ENCODE peak calls at places on chromosome 9, in ten cellular contexts. One of them, this sample, is unnamed.

GRCh38 chr9:5949103-5949699 is 58.5 kb downstream of the MLANA start:
- DNase-seq in GM23248: peak; percentile 43
- DNase-seq in lower lobe of right lung: no peak
- DNase-seq in A549: peak; percentile 43
- DNase-seq in left lung: no peak
- DNase-seq in gastrocnemius medialis: no peak
- DNase-seq in HCT116: no peak
- DNase-seq in breast epithelium: no peak
- DNase-seq in SK-N-SH: no peak
- DNase-seq in OCI-LY7: no peak
- DNase-seq in this sample: no peak

GRCh38 chr9:38130724-38131123 is 61.7 kb upstream of the SHB start:
- DNase-seq in HCT116: no peak
- DNase-seq in A549: no peak
- DNase-seq in GM23248: no peak
- DNase-seq in left lung: no peak
- DNase-seq in OCI-LY7: no peak
- DNase-seq in gastrocnemius medialis: no peak
- DNase-seq in breast epithelium: no peak
- DNase-seq in SK-N-SH: no peak
- DNase-seq in lower lobe of right lung: no peak
- DNase-seq in this sample: no peak

GRCh38 chr9:83339435-83339834 is 198.8 kb downstream of the FRMD3 start:
- DNase-seq in breast epithelium: no peak
- DNase-seq in A549: no peak
- DNase-seq in OCI-LY7: no peak
- DNase-seq in gastrocnemius medialis: peak; percentile 6
- DNase-seq in HCT116: no peak
- DNase-seq in left lung: no peak
- DNase-seq in GM23248: peak; percentile 6
- DNase-seq in SK-N-SH: no peak
- DNase-seq in lower lobe of right lung: no peak
- DNase-seq in this sample: no peak

GRCh38 chr9:15404171-15404570 is 18.5 kb upstream of the SNAPC3 start:
- DNase-seq in OCI-LY7: no peak
- DNase-seq in lower lobe of right lung: no peak
- DNase-seq in A549: no peak
- DNase-seq in HCT116: no peak
- DNase-seq in gastrocnemius medialis: no peak
- DNase-seq in breast epithelium: no peak
- DNase-seq in SK-N-SH: no peak
- DNase-seq in left lung: no peak
- DNase-seq in GM23248: peak; percentile 51
- DNase-seq in this sample: peak; percentile 69

GRCh38 chr9:108272350-108272899 is 583.4 kb downstream of the ACTL7B start:
- DNase-seq in A549: peak; percentile 61
- DNase-seq in SK-N-SH: peak; percentile 40
- DNase-seq in lower lobe of right lung: peak; percentile 53
- DNase-seq in gastrocnemius medialis: peak; percentile 6
- DNase-seq in breast epithelium: peak; percentile 29
- DNase-seq in GM23248: peak; percentile 74
- DNase-seq in left lung: peak; percentile 51
- DNase-seq in HCT116: peak; percentile 38
- DNase-seq in OCI-LY7: peak; percentile 2
- DNase-seq in this sample: no peak

GRCh38 chr9:91571036-91571435 is 147.4 kb upstream of the NFIL3 start:
- DNase-seq in SK-N-SH: no peak
- DNase-seq in A549: no peak
- DNase-seq in gastrocnemius medialis: no peak
- DNase-seq in left lung: no peak
- DNase-seq in OCI-LY7: no peak
- DNase-seq in GM23248: no peak
- DNase-seq in lower lobe of right lung: no peak
- DNase-seq in breast epithelium: no peak
- DNase-seq in HCT116: no peak
- DNase-seq in this sample: no peak

GRCh38 chr9:135214054-135214640 is 126.7 kb downstream of the OLFM1 start:
- DNase-seq in OCI-LY7: no peak
- DNase-seq in GM23248: no peak
- DNase-seq in gastrocnemius medialis: no peak
- DNase-seq in left lung: peak; percentile 14
- DNase-seq in A549: no peak
- DNase-seq in HCT116: no peak
- DNase-seq in breast epithelium: no peak
- DNase-seq in SK-N-SH: peak; percentile 57
- DNase-seq in lower lobe of right lung: peak; percentile 28
- DNase-seq in this sample: no peak

GRCh38 chr9:132409828-132410528 is at the start of gene CFAP77:
- DNase-seq in A549: peak; percentile 38
- DNase-seq in lower lobe of right lung: peak; percentile 64
- DNase-seq in breast epithelium: no peak
- DNase-seq in OCI-LY7: peak; percentile 61
- DNase-seq in SK-N-SH: peak; percentile 88
- DNase-seq in HCT116: peak; percentile 26
- DNase-seq in gastrocnemius medialis: no peak
- DNase-seq in left lung: no peak
- DNase-seq in GM23248: peak; percentile 79
- DNase-seq in this sample: no peak

GRCh38 chr9:82031538-82032280 is 43.1 kb downstream of the SPATA31D1 start:
- DNase-seq in left lung: no peak
- DNase-seq in breast epithelium: peak; percentile 55
- DNase-seq in OCI-LY7: no peak
- DNase-seq in gastrocnemius medialis: peak; percentile 43
- DNase-seq in HCT116: peak; percentile 28
- DNase-seq in lower lobe of right lung: no peak
- DNase-seq in GM23248: peak; percentile 86
- DNase-seq in A549: peak; percentile 23
- DNase-seq in SK-N-SH: no peak
- DNase-seq in this sample: no peak

GRCh38 chr9:98326402-98327248 is 71.2 kb upstream of the TBC1D2 start:
- DNase-seq in SK-N-SH: no peak
- DNase-seq in left lung: no peak
- DNase-seq in lower lobe of right lung: no peak
- DNase-seq in breast epithelium: peak; percentile 5
- DNase-seq in gastrocnemius medialis: no peak
- DNase-seq in HCT116: no peak
- DNase-seq in OCI-LY7: peak; percentile 43
- DNase-seq in A549: no peak
- DNase-seq in GM23248: peak; percentile 58
- DNase-seq in this sample: no peak

GRCh38 chr9:115522928-115523327 is 405.0 kb upstream of the TNC start:
- DNase-seq in lower lobe of right lung: no peak
- DNase-seq in OCI-LY7: no peak
- DNase-seq in GM23248: no peak
- DNase-seq in HCT116: no peak
- DNase-seq in SK-N-SH: no peak
- DNase-seq in A549: no peak
- DNase-seq in breast epithelium: no peak
- DNase-seq in gastrocnemius medialis: no peak
- DNase-seq in left lung: no peak
- DNase-seq in this sample: no peak

GRCh38 chr9:88965473-88965872 is 25.8 kb upstream of the S1PR3 start:
- DNase-seq in A549: no peak
- DNase-seq in SK-N-SH: no peak
- DNase-seq in left lung: no peak
- DNase-seq in HCT116: no peak
- DNase-seq in breast epithelium: no peak
- DNase-seq in GM23248: no peak
- DNase-seq in gastrocnemius medialis: no peak
- DNase-seq in lower lobe of right lung: no peak
- DNase-seq in OCI-LY7: no peak
- DNase-seq in this sample: no peak

GRCh38 chr9:22053178-22053577 is 44.1 kb upstream of the CDKN2B start:
- DNase-seq in OCI-LY7: no peak
- DNase-seq in lower lobe of right lung: no peak
- DNase-seq in gastrocnemius medialis: no peak
- DNase-seq in HCT116: no peak
- DNase-seq in A549: no peak
- DNase-seq in left lung: no peak
- DNase-seq in SK-N-SH: no peak
- DNase-seq in GM23248: no peak
- DNase-seq in breast epithelium: no peak
- DNase-seq in this sample: no peak

GRCh38 chr9:494764-495163 is 280.1 kb downstream of the DOCK8 start:
- DNase-seq in gastrocnemius medialis: no peak
- DNase-seq in lower lobe of right lung: no peak
- DNase-seq in HCT116: no peak
- DNase-seq in GM23248: no peak
- DNase-seq in breast epithelium: no peak
- DNase-seq in A549: no peak
- DNase-seq in SK-N-SH: no peak
- DNase-seq in left lung: no peak
- DNase-seq in OCI-LY7: no peak
- DNase-seq in this sample: no peak

GRCh38 chr9:108671156-108671555 is 184.6 kb downstream of the ACTL7B start:
- DNase-seq in A549: peak; percentile 45
- DNase-seq in gastrocnemius medialis: no peak
- DNase-seq in lower lobe of right lung: no peak
- DNase-seq in breast epithelium: no peak
- DNase-seq in SK-N-SH: no peak
- DNase-seq in GM23248: peak; percentile 65
- DNase-seq in OCI-LY7: no peak
- DNase-seq in HCT116: peak; percentile 33
- DNase-seq in left lung: no peak
- DNase-seq in this sample: no peak

GRCh38 chr9:21252727-21253547 is 13.1 kb upstream of the IFNA14 start:
- DNase-seq in HCT116: peak; percentile 38
- DNase-seq in left lung: peak; percentile 47
- DNase-seq in OCI-LY7: peak; percentile 18
- DNase-seq in lower lobe of right lung: peak; percentile 57
- DNase-seq in A549: peak; percentile 42
- DNase-seq in GM23248: peak; percentile 64
- DNase-seq in breast epithelium: no peak
- DNase-seq in gastrocnemius medialis: peak; percentile 24
- DNase-seq in SK-N-SH: peak; percentile 9
- DNase-seq in this sample: no peak

DNA sequence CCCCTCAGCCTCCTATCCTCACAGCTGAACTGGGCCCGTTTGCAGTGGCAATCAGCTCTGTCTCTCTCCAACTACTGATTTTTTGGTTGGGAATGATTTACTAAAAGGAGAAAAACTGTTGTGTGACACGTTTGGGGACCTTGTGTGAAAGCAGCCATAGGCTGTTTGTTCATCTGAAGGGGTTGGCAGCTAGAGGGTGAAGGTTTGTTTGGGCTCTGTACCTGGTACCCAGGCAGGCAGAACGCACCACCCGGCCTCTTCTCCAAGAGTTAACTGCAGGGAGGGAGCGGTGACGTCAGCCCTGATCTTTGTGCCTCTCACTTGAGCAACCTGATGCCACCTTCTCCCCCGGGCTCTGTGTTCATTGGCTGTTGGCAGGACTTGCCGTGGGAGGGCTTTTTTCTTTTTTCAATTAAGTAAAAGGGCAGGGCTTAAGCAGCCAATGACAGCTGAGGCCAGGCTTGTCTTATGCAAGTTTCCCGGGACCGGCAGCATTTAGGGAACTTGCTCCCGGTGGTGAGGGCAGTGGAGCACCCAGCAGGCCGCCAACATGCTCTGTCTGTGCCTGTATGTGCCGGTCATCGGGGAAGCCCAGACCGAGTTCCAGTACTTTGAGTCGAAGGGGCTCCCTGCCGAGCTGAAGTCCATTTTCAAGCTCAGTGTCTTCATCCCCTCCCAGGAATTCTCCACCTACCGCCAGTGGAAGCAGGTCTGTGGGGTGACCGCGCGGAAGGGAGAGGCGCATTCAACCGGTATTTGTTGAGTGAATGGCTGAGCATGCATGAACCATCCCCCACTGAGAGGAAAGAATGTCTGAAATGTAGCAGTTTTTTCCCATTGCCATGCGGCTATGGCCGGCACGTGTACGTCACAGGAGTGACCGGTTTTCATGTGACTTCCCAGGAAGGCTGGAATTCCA is 29.3 kb downstream of the PTGES2 start:
- DNase-seq in GM23248: peak; percentile 98
- DNase-seq in gastrocnemius medialis: peak; percentile 95
- DNase-seq in HCT116: peak; percentile 92
- DNase-seq in A549: peak; percentile 93
- DNase-seq in breast epithelium: peak; percentile 98
- DNase-seq in lower lobe of right lung: peak; percentile 97
- DNase-seq in left lung: peak; percentile 96
- DNase-seq in OCI-LY7: no peak
- DNase-seq in SK-N-SH: peak; percentile 9
- DNase-seq in this sample: peak; percentile 93
- H3K4me3 ChIP-seq in GM23248: peak overlapping the region; percentile 75
- H3K4me3 ChIP-seq in gastrocnemius medialis: peak overlapping the region; percentile 70
- H3K4me3 ChIP-seq in HCT116: peak overlapping the region; percentile 68
- H3K4me3 ChIP-seq in A549: peak overlapping the region; percentile 59
- H3K4me3 ChIP-seq in breast epithelium: peak overlapping the region; percentile 47
- H3K4me3 ChIP-seq in lower lobe of right lung: peak overlapping the region; percentile 61
- H3K4me3 ChIP-seq in left lung: peak overlapping the region; percentile 59
- H3K4me3 ChIP-seq in OCI-LY7: no peak overlapping the region
- H3K4me3 ChIP-seq in SK-N-SH: no peak overlapping the region
- H3K4me3 ChIP-seq in this sample: peak overlapping the region; percentile 69

GRCh38 chr9:34457266-34458012 is 931 bp downstream of the FAM219A start:
- DNase-seq in gastrocnemius medialis: peak; percentile 60
- DNase-seq in left lung: peak; percentile 73
- DNase-seq in HCT116: no peak
- DNase-seq in breast epithelium: peak; percentile 59
- DNase-seq in SK-N-SH: peak; percentile 81
- DNase-seq in lower lobe of right lung: peak; percentile 68
- DNase-seq in OCI-LY7: peak; percentile 13
- DNase-seq in GM23248: peak; percentile 90
- DNase-seq in A549: peak; percentile 62
- DNase-seq in this sample: peak; percentile 21
- H3K27ac ChIP-seq in gastrocnemius medialis: peak overlapping the region; percentile 94
- H3K27ac ChIP-seq in left lung: peak overlapping the region; percentile 77
- H3K27ac ChIP-seq in HCT116: peak overlapping the region; percentile 4
- H3K27ac ChIP-seq in breast epithelium: peak overlapping the region; percentile 75
- H3K27ac ChIP-seq in SK-N-SH: peak overlapping the region; percentile 61
- H3K27ac ChIP-seq in lower lobe of right lung: peak overlapping the region; percentile 81
- H3K27ac ChIP-seq in OCI-LY7: no peak overlapping the region
- H3K27ac ChIP-seq in GM23248: peak overlapping the region; percentile 51
- H3K27ac ChIP-seq in A549: peak overlapping the region; percentile 94
- H3K27ac ChIP-seq in this sample: peak overlapping the region; percentile 60

DNA sequence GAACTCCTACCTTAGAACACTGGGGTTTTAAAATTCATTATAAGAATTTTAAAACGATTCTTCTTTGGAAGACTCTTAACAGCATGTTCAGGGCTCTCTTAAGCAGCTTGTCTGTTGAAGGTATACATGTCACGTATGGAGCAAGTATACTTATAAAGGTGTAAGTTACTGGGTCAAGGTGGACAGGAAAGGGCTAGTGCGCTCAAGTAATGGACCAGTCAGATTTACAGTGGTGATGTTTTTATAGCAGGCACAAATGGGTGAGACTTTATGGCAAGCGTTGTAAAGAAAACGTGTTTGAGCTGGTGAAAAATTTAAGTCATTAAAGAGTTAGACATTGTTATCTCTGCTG is 7.9 kb downstream of the SLC44A1 start:
- DNase-seq in lower lobe of right lung: no peak
- DNase-seq in gastrocnemius medialis: no peak
- DNase-seq in GM23248: no peak
- DNase-seq in breast epithelium: no peak
- DNase-seq in SK-N-SH: no peak
- DNase-seq in left lung: no peak
- DNase-seq in HCT116: no peak
- DNase-seq in A549: no peak
- DNase-seq in OCI-LY7: no peak
- DNase-seq in this sample: no peak
- H3K4me1 ChIP-seq in lower lobe of right lung: peaks cover 12% of the 10 kb centered on the region
- H3K4me1 ChIP-seq in gastrocnemius medialis: no peaks in the 10 kb centered on the region
- H3K4me1 ChIP-seq in GM23248: no peaks in the 10 kb centered on the region
- H3K4me1 ChIP-seq in breast epithelium: no peaks in the 10 kb centered on the region
- H3K4me1 ChIP-seq in SK-N-SH: no peaks in the 10 kb centered on the region
- H3K4me1 ChIP-seq in left lung: no peaks in the 10 kb centered on the region
- H3K4me1 ChIP-seq in HCT116: no peaks in the 10 kb centered on the region
- H3K4me1 ChIP-seq in A549: peaks cover 36% of the 10 kb centered on the region
- H3K4me1 ChIP-seq in OCI-LY7: peaks cover 61% of the 10 kb centered on the region
- H3K4me1 ChIP-seq in this sample: peaks cover 6% of the 10 kb centered on the region

GRCh38 chr9:14323969-14324366 is 10.0 kb upstream of the NFIB start:
- DNase-seq in GM23248: no peak
- DNase-seq in breast epithelium: no peak
- DNase-seq in A549: no peak
- DNase-seq in SK-N-SH: no peak
- DNase-seq in OCI-LY7: no peak
- DNase-seq in left lung: no peak
- DNase-seq in HCT116: no peak
- DNase-seq in gastrocnemius medialis: no peak
- DNase-seq in lower lobe of right lung: no peak
- DNase-seq in this sample: no peak
- H3K4me3 ChIP-seq in GM23248: no peak overlapping the region
- H3K4me3 ChIP-seq in breast epithelium: no peak overlapping the region
- H3K4me3 ChIP-seq in A549: no peak overlapping the region
- H3K4me3 ChIP-seq in SK-N-SH: no peak overlapping the region
- H3K4me3 ChIP-seq in OCI-LY7: no peak overlapping the region
- H3K4me3 ChIP-seq in left lung: no peak overlapping the region
- H3K4me3 ChIP-seq in HCT116: no peak overlapping the region
- H3K4me3 ChIP-seq in gastrocnemius medialis: no peak overlapping the region
- H3K4me3 ChIP-seq in lower lobe of right lung: no peak overlapping the region
- H3K4me3 ChIP-seq in this sample: peak overlapping the region; percentile 88

This sample was measured in thoracic aorta.